ENCODE peak calls at places on chromosomes 1 and 21, in five cellular contexts. D, L, T, Q and S are unnamed samples.

GRCh38 chr1:154749078-154749760 is 120.9 kb downstream of the KCNN3 start:
- DNase-seq in D (peak), L (peak), T (no peak), Q (peak), S (no peak)

GRCh38 chr1:44834328-44834727 is 8.7 kb downstream of the PTCH2 start:
- DNase-seq in D (no peak), L (no peak), T (no peak), Q (no peak), S (no peak)

GRCh38 chr1:169456029-169456428 is 28.8 kb upstream of the CCDC181 start:
- DNase-seq in D (no peak), L (no peak), T (no peak), Q (no peak), S (no peak)

GRCh38 chr21:33857846-33858671 is 57.5 kb downstream of the ATP5PO start:
- DNase-seq in D (no peak), L (no peak), T (no peak), Q (no peak), S (no peak)

GRCh38 chr1:160550572-160551034 is 27.5 kb upstream of the SLAMF6 start:
- DNase-seq in D (no peak), L (peak), T (no peak), Q (no peak), S (no peak)

GRCh38 chr1:110523011-110523410 is 4.0 kb upstream of the KCNA10 start:
- DNase-seq in D (no peak), L (no peak), T (no peak), Q (no peak), S (no peak)

GRCh38 chr1:61224609-61225008 is 142.2 kb downstream of the NFIA start:
- DNase-seq in D (no peak), L (no peak), T (no peak), Q (no peak), S (no peak)

GRCh38 chr1:215287362-215287761 is 204.8 kb downstream of the KCNK2 start:
- DNase-seq in D (no peak), L (no peak), T (no peak), Q (no peak), S (no peak)

GRCh38 chr1:18951818-18952391 is 4.6 kb downstream of the IFFO2 start:
- DNase-seq in D (no peak), L (no peak), T (no peak), Q (peak), S (no peak)

GRCh38 chr1:85330711-85331290 is 54.4 kb upstream of the BCL10 start:
- DNase-seq in D (no peak), L (no peak), T (no peak), Q (no peak), S (no peak)

GRCh38 chr1:165943198-165943597 is 115.8 kb downstream of the UCK2 start:
- DNase-seq in D (peak), L (no peak), T (no peak), Q (no peak), S (no peak)

GRCh38 chr1:164805399-164805798 is 246.4 kb downstream of the PBX1 start:
- DNase-seq in D (no peak), L (no peak), T (no peak), Q (no peak), S (no peak)

GRCh38 chr1:91572044-91572443 is 71.4 kb downstream of the CDC7 start:
- DNase-seq in D (no peak), L (no peak), T (no peak), Q (peak), S (no peak)

GRCh38 chr1:79235221-79236002 is 228.9 kb upstream of the ADGRL4 start:
- DNase-seq in D (no peak), L (no peak), T (no peak), Q (no peak), S (no peak)

GRCh38 chr1:66436378-66437135 is 97.4 kb upstream of the SGIP1 start:
- DNase-seq in D (peak), L (no peak), T (no peak), Q (peak), S (no peak)

GRCh38 chr1:210072129-210072528 is 134.1 kb downstream of the SYT14 start:
- DNase-seq in D (no peak), L (no peak), T (no peak), Q (no peak), S (peak)

GRCh38 chr1:100448371-100448770 is 89.6 kb upstream of the GPR88 start:
- DNase-seq in D (no peak), L (no peak), T (no peak), Q (no peak), S (no peak)

GRCh38 chr1:89974211-89974610 is 20.7 kb upstream of the ZNF326 start:
- DNase-seq in D (no peak), L (no peak), T (no peak), Q (no peak), S (no peak)

GRCh38 chr1:94006604-94007003 is 97.4 kb upstream of the GCLM start:
- DNase-seq in D (no peak), L (no peak), T (no peak), Q (no peak), S (no peak)

GRCh38 chr1:196680107-196680506 is 28.3 kb downstream of the CFH start:
- DNase-seq in D (no peak), L (no peak), T (no peak), Q (no peak), S (no peak)

GRCh38 chr1:75969550-75969949 is 37.3 kb upstream of the ASB17 start:
- DNase-seq in D (no peak), L (no peak), T (no peak), Q (no peak), S (no peak)

GRCh38 chr1:178220094-178220493 is 126.2 kb downstream of the RASAL2 start:
- DNase-seq in D (no peak), L (no peak), T (no peak), Q (no peak), S (no peak)

GRCh38 chr21:43684424-43684823 is 25.1 kb downstream of the RRP1B start:
- DNase-seq in D (no peak), L (no peak), T (no peak), Q (no peak), S (no peak)

GRCh38 chr1:56535949-56536348 is 43.4 kb downstream of the PLPP3 start:
- DNase-seq in D (no peak), L (no peak), T (peak), Q (no peak), S (no peak)

GRCh38 chr1:21575351-21575942 is 66.2 kb downstream of the ALPL start:
- DNase-seq in D (no peak), L (no peak), T (no peak), Q (no peak), S (no peak)

GRCh38 chr1:112509005-112509659 is 367 bp downstream of the WNT2B start:
- DNase-seq in D (no peak), L (no peak), T (no peak), Q (no peak), S (no peak)
- TF ChIP-seq ZBTB33 in D (no peak), L (peak), T (peak), Q (no peak), S (no peak)

DNA sequence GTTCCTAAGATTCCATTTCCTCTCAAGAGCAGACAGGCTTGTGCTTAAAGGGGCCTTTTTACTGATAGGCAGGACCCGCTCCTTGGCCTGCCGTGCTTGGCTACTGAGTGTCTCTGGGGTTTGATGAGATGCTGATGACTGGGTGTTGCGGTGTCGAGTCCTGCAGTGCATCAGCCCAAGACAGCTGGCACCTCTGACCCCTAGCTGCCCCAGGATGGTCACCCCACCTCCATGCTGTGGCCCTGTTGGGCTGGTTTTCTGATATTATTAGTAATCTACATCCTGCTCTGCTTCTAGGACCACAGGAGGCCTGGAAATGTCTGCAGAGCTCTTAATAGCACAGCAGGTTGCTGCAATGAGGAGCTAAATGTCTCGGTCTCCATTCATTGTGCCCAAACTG is 28.7 kb downstream of the LRRC71 start:
- DNase-seq in D (no peak), L (no peak), T (no peak), Q (no peak), S (no peak)
- TF ChIP-seq ZBTB33 in D (no peak), L (no peak), T (no peak), Q (no peak), S (no peak)

GRCh38 chr21:36881223-36881622 is 85.2 kb downstream of the HLCS start:
- DNase-seq in D (no peak), L (no peak), T (no peak), Q (no peak), S (no peak)
- TF ChIP-seq ZBTB33 in D (no peak), L (no peak), T (no peak), Q (no peak), S (no peak)

GRCh38 chr1:36703526-36704208 is 221.0 kb upstream of the CSF3R start:
- DNase-seq in D (peak), L (peak), T (peak), Q (peak), S (peak)
- TF ChIP-seq ZBTB33 in D (no peak), L (no peak), T (no peak), Q (no peak), S (no peak)

DNA sequence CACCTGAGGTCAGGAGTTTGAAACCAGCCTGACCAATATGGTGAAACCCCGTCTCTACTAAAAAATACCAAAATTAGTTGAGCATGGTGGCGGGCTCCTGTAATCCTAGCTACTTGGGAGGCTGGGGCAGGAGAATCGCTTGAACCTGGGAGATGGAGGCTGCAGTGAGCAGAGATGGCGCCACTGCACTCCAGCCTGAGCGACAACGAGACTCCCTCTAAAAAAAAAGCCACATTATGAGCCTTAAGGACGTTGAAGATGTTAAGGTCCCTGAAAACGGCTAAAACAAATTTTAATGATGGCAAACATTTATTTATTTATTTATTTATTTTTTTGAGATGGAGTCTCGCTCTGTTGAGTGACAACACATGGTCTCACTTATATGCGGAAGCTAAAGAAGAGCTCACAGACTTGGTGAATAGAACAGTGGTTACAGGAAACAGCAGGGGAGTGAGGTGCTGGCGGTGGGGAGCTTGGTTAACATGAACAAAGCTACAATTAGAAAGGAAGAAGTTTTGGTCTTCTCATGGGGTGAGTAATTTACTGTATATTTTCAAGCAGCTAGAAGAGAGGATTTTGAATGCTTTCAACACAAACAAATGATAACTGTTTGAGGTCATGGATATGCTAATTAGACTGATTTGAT is 47.1 kb downstream of the TCP10L start:
- DNase-seq in D (no peak), L (no peak), T (no peak), Q (no peak), S (no peak)
- TF ChIP-seq ZBTB33 in D (no peak), L (no peak), T (no peak), Q (no peak), S (no peak)

GRCh38 chr1:37561096-37561793 is 4.5 kb downstream of the DNALI1 start:
- DNase-seq in D (no peak), L (no peak), T (no peak), Q (no peak), S (no peak)

GRCh38 chr1:37559080-37559479 is 2.3 kb downstream of the DNALI1 start:
- DNase-seq in D (no peak), L (no peak), T (no peak), Q (no peak), S (no peak)

GRCh38 chr1:37567023-37567422 is 10.3 kb downstream of the DNALI1 start:
- DNase-seq in D (no peak), L (no peak), T (no peak), Q (no peak), S (no peak)

GRCh38 chr1:37561794-37562132 is 5.0 kb downstream of the DNALI1 start:
- DNase-seq in D (peak), L (peak), T (peak), Q (no peak), S (peak)

DNA sequence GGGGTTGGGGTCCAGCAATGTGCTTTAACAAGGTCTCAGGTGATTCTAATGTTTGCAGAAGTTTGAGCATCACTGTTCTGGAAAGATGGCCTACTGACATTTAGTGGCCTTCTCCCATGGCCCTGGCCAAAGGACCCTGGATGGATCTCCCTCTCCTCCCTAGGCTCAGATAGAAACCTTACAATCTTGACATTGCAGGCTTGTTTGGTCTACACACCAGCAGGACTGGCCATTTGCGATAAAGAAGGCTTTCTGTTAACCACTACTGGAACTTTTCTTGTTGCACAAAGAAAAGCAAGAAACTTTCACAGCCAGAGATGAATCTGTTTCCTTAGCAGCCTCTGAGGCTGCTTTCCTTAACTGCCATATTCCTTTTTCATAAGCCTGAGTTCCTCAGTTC is 6.2 kb downstream of the DNALI1 start:
- DNase-seq in D (no peak), L (peak), T (no peak), Q (no peak), S (no peak)
- TF ChIP-seq ZBTB33 in D (no peak), L (no peak), T (no peak), Q (no peak), S (no peak)

GRCh38 chr1:240091614-240092300 is at the start of gene FMN2:
- DNase-seq in D (no peak), L (peak), T (peak), Q (no peak), S (peak)
- TF ChIP-seq ZBTB33 in D (no peak), L (no peak), T (no peak), Q (no peak), S (no peak)

DNA sequence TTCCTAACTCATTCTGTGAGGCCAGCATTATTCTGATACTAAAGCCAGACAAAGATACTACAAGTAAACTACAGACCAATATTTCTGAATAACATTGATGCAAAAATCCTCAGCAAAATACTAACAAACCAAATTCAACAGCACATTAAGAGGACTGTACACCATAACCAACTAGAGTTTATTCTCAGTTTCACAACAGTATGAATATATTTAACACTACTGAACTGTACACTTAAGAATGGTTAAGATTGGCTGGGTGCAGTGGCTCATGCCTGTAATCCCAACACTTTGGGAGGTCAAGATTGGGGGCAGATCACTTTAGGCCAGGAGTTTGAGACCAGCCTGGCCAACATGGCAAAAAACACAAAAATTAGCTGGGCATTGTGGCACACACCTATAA is 77.0 kb downstream of the LBR start:
- DNase-seq in D (no peak), L (no peak), T (no peak), Q (no peak), S (no peak)
- TF ChIP-seq ZBTB33 in D (no peak), L (no peak), T (no peak), Q (no peak), S (no peak)